ENCODE peak calls at places on chromosomes 3 and 15, in ten cellular contexts. One of them, this sample, is unnamed.

GRCh38 chr3:25945836-25946235 is 155.9 kb downstream of the OXSM start:
- DNase-seq in spleen: no peak
- DNase-seq in upper lobe of left lung: no peak
- DNase-seq in HL-60: no peak
- DNase-seq in H1: no peak
- DNase-seq in endothelial cell of umbilical vein: no peak
- DNase-seq in stomach: no peak
- DNase-seq in sigmoid colon: no peak
- DNase-seq in Panc1: no peak
- DNase-seq in K562: no peak
- DNase-seq in this sample: no peak

GRCh38 chr3:149610351-149611105 is 47.3 kb downstream of the WWTR1 start:
- DNase-seq in spleen: no peak
- DNase-seq in upper lobe of left lung: no peak
- DNase-seq in HL-60: no peak
- DNase-seq in H1: no peak
- DNase-seq in endothelial cell of umbilical vein: peak
- DNase-seq in stomach: no peak
- DNase-seq in sigmoid colon: peak
- DNase-seq in Panc1: no peak
- DNase-seq in K562: no peak
- DNase-seq in this sample: no peak

GRCh38 chr3:27613846-27614500 is 108.2 kb downstream of the EOMES start:
- DNase-seq in spleen: no peak
- DNase-seq in upper lobe of left lung: no peak
- DNase-seq in HL-60: no peak
- DNase-seq in H1: no peak
- DNase-seq in endothelial cell of umbilical vein: no peak
- DNase-seq in stomach: no peak
- DNase-seq in sigmoid colon: no peak
- DNase-seq in Panc1: no peak
- DNase-seq in K562: no peak
- DNase-seq in this sample: no peak

GRCh38 chr15:67501177-67501835 is 19.6 kb upstream of the C15orf61 start:
- DNase-seq in spleen: no peak
- DNase-seq in upper lobe of left lung: no peak
- DNase-seq in HL-60: no peak
- DNase-seq in H1: no peak
- DNase-seq in endothelial cell of umbilical vein: peak
- DNase-seq in stomach: no peak
- DNase-seq in sigmoid colon: no peak
- DNase-seq in Panc1: no peak
- DNase-seq in K562: no peak
- DNase-seq in this sample: no peak

GRCh38 chr3:125340121-125340520 is 35.0 kb downstream of the ZNF148 start:
- DNase-seq in spleen: no peak
- DNase-seq in upper lobe of left lung: no peak
- DNase-seq in HL-60: no peak
- DNase-seq in H1: no peak
- DNase-seq in endothelial cell of umbilical vein: no peak
- DNase-seq in stomach: no peak
- DNase-seq in sigmoid colon: no peak
- DNase-seq in Panc1: no peak
- DNase-seq in K562: no peak
- DNase-seq in this sample: no peak

GRCh38 chr15:99932676-99933402 is 199.6 kb upstream of the LYSMD4 start:
- DNase-seq in spleen: no peak
- DNase-seq in upper lobe of left lung: peak
- DNase-seq in HL-60: no peak
- DNase-seq in H1: no peak
- DNase-seq in endothelial cell of umbilical vein: no peak
- DNase-seq in stomach: no peak
- DNase-seq in sigmoid colon: no peak
- DNase-seq in Panc1: no peak
- DNase-seq in K562: no peak
- DNase-seq in this sample: no peak

GRCh38 chr15:57873564-57874209 is 167.2 kb downstream of the POLR2M start:
- DNase-seq in spleen: no peak
- DNase-seq in upper lobe of left lung: no peak
- DNase-seq in HL-60: no peak
- DNase-seq in H1: no peak
- DNase-seq in endothelial cell of umbilical vein: peak
- DNase-seq in stomach: no peak
- DNase-seq in sigmoid colon: no peak
- DNase-seq in Panc1: no peak
- DNase-seq in K562: no peak
- DNase-seq in this sample: no peak

GRCh38 chr3:180036092-180036677 is 552 bp downstream of the PEX5L start:
- DNase-seq in spleen: no peak
- DNase-seq in upper lobe of left lung: no peak
- DNase-seq in HL-60: peak
- DNase-seq in H1: no peak
- DNase-seq in endothelial cell of umbilical vein: no peak
- DNase-seq in stomach: no peak
- DNase-seq in sigmoid colon: no peak
- DNase-seq in Panc1: no peak
- DNase-seq in K562: no peak
- DNase-seq in this sample: peak

GRCh38 chr15:92421980-92422379 is 28.3 kb downstream of the ST8SIA2 start:
- DNase-seq in spleen: no peak
- DNase-seq in upper lobe of left lung: no peak
- DNase-seq in HL-60: no peak
- DNase-seq in H1: no peak
- DNase-seq in endothelial cell of umbilical vein: peak
- DNase-seq in stomach: no peak
- DNase-seq in sigmoid colon: no peak
- DNase-seq in Panc1: no peak
- DNase-seq in K562: no peak
- DNase-seq in this sample: no peak

GRCh38 chr15:66405007-66405406 is 18.3 kb downstream of the MAP2K1 start:
- DNase-seq in spleen: no peak
- DNase-seq in upper lobe of left lung: no peak
- DNase-seq in HL-60: no peak
- DNase-seq in H1: no peak
- DNase-seq in endothelial cell of umbilical vein: no peak
- DNase-seq in stomach: no peak
- DNase-seq in sigmoid colon: no peak
- DNase-seq in Panc1: no peak
- DNase-seq in K562: no peak
- DNase-seq in this sample: no peak

GRCh38 chr3:152718810-152719209 is 116.1 kb upstream of the P2RY1 start:
- DNase-seq in spleen: no peak
- DNase-seq in upper lobe of left lung: no peak
- DNase-seq in HL-60: no peak
- DNase-seq in H1: no peak
- DNase-seq in endothelial cell of umbilical vein: no peak
- DNase-seq in stomach: no peak
- DNase-seq in sigmoid colon: no peak
- DNase-seq in Panc1: no peak
- DNase-seq in K562: no peak
- DNase-seq in this sample: no peak

GRCh38 chr15:81391657-81392056 is 17.6 kb upstream of the TMC3 start:
- DNase-seq in spleen: no peak
- DNase-seq in upper lobe of left lung: no peak
- DNase-seq in HL-60: no peak
- DNase-seq in H1: no peak
- DNase-seq in endothelial cell of umbilical vein: no peak
- DNase-seq in stomach: no peak
- DNase-seq in sigmoid colon: no peak
- DNase-seq in Panc1: no peak
- DNase-seq in K562: no peak
- DNase-seq in this sample: no peak

GRCh38 chr15:81385110-81386076 is 11.4 kb upstream of the TMC3 start:
- DNase-seq in spleen: no peak
- DNase-seq in upper lobe of left lung: no peak
- DNase-seq in HL-60: no peak
- DNase-seq in H1: no peak
- DNase-seq in endothelial cell of umbilical vein: no peak
- DNase-seq in stomach: peak
- DNase-seq in sigmoid colon: no peak
- DNase-seq in Panc1: no peak
- DNase-seq in K562: no peak
- DNase-seq in this sample: no peak

GRCh38 chr15:81387629-81388430 is 13.8 kb upstream of the TMC3 start:
- DNase-seq in spleen: no peak
- DNase-seq in upper lobe of left lung: no peak
- DNase-seq in HL-60: no peak
- DNase-seq in H1: no peak
- DNase-seq in endothelial cell of umbilical vein: no peak
- DNase-seq in stomach: no peak
- DNase-seq in sigmoid colon: no peak
- DNase-seq in Panc1: no peak
- DNase-seq in K562: no peak
- DNase-seq in this sample: no peak

GRCh38 chr15:81386947-81387346 is 12.9 kb upstream of the TMC3 start:
- DNase-seq in spleen: no peak
- DNase-seq in upper lobe of left lung: no peak
- DNase-seq in HL-60: no peak
- DNase-seq in H1: no peak
- DNase-seq in endothelial cell of umbilical vein: no peak
- DNase-seq in stomach: no peak
- DNase-seq in sigmoid colon: no peak
- DNase-seq in Panc1: no peak
- DNase-seq in K562: no peak
- DNase-seq in this sample: no peak

GRCh38 chr15:81388431-81388760 is 14.4 kb upstream of the TMC3 start:
- DNase-seq in spleen: no peak
- DNase-seq in upper lobe of left lung: no peak
- DNase-seq in HL-60: no peak
- DNase-seq in H1: no peak
- DNase-seq in endothelial cell of umbilical vein: no peak
- DNase-seq in stomach: no peak
- DNase-seq in sigmoid colon: no peak
- DNase-seq in Panc1: no peak
- DNase-seq in K562: no peak
- DNase-seq in this sample: no peak
- TF ChIP-seq POLR2AphosphoS5 in spleen: no peak
- TF ChIP-seq POLR2AphosphoS5 in upper lobe of left lung: no peak
- TF ChIP-seq POLR2AphosphoS5 in HL-60: no peak
- TF ChIP-seq POLR2AphosphoS5 in H1: no peak
- TF ChIP-seq POLR2AphosphoS5 in endothelial cell of umbilical vein: no peak
- TF ChIP-seq POLR2AphosphoS5 in stomach: no peak
- TF ChIP-seq POLR2AphosphoS5 in sigmoid colon: no peak
- TF ChIP-seq POLR2AphosphoS5 in Panc1: no peak
- TF ChIP-seq POLR2AphosphoS5 in K562: no peak
- TF ChIP-seq POLR2AphosphoS5 in this sample: no peak

GRCh38 chr3:161401389-161401788 is 30.1 kb upstream of the SPTSSB start:
- DNase-seq in spleen: no peak
- DNase-seq in upper lobe of left lung: no peak
- DNase-seq in HL-60: no peak
- DNase-seq in H1: no peak
- DNase-seq in endothelial cell of umbilical vein: no peak
- DNase-seq in stomach: no peak
- DNase-seq in sigmoid colon: no peak
- DNase-seq in Panc1: no peak
- DNase-seq in K562: no peak
- DNase-seq in this sample: no peak
- TF ChIP-seq POLR2AphosphoS5 in spleen: no peak
- TF ChIP-seq POLR2AphosphoS5 in upper lobe of left lung: no peak
- TF ChIP-seq POLR2AphosphoS5 in HL-60: no peak
- TF ChIP-seq POLR2AphosphoS5 in H1: no peak
- TF ChIP-seq POLR2AphosphoS5 in endothelial cell of umbilical vein: no peak
- TF ChIP-seq POLR2AphosphoS5 in stomach: no peak
- TF ChIP-seq POLR2AphosphoS5 in sigmoid colon: no peak
- TF ChIP-seq POLR2AphosphoS5 in Panc1: no peak
- TF ChIP-seq POLR2AphosphoS5 in K562: no peak
- TF ChIP-seq POLR2AphosphoS5 in this sample: no peak

DNA sequence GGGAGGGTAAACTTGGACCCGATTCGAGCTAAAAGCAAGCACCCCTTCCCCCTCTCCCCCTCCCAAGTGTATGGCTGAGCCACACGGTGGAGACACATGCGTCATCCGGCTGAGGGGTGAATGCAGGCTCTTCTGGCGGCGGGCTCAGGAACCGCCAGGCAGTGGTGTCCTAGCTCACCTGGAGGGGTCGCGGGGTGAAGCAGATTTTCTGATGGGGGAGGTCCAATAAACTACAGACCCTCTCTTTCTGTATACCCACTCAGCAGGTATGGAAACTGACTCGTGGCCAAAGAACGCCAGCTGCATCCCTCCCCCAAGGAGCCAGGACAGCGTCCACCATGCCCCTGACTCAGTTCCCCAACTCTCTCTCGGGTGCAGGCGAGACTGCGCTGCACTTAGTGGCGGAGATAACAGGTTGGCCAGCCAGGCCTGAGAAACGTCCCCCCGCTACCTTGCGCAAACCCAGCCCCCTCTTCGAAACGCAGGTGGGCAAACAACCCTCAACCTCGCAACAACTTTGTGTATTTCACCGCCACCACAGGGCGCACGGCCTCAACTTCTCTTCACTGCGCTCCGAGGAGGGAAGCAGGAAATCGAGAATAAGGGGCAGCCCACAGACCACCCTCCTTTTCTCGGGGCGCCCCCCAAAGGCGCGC is 1.3 kb downstream of the MAGI1 start:
- DNase-seq in spleen: no peak
- DNase-seq in upper lobe of left lung: peak
- DNase-seq in HL-60: no peak
- DNase-seq in H1: peak
- DNase-seq in endothelial cell of umbilical vein: peak
- DNase-seq in stomach: peak
- DNase-seq in sigmoid colon: peak
- DNase-seq in Panc1: no peak
- DNase-seq in K562: no peak
- DNase-seq in this sample: no peak
- TF ChIP-seq POLR2AphosphoS5 in spleen: peak
- TF ChIP-seq POLR2AphosphoS5 in upper lobe of left lung: no peak
- TF ChIP-seq POLR2AphosphoS5 in HL-60: no peak
- TF ChIP-seq POLR2AphosphoS5 in H1: peak
- TF ChIP-seq POLR2AphosphoS5 in endothelial cell of umbilical vein: no peak
- TF ChIP-seq POLR2AphosphoS5 in stomach: no peak
- TF ChIP-seq POLR2AphosphoS5 in sigmoid colon: no peak
- TF ChIP-seq POLR2AphosphoS5 in Panc1: no peak
- TF ChIP-seq POLR2AphosphoS5 in K562: no peak
- TF ChIP-seq POLR2AphosphoS5 in this sample: no peak

GRCh38 chr15:55695432-55695831 is 47.5 kb downstream of the PRTG start:
- DNase-seq in spleen: no peak
- DNase-seq in upper lobe of left lung: no peak
- DNase-seq in HL-60: no peak
- DNase-seq in H1: no peak
- DNase-seq in endothelial cell of umbilical vein: no peak
- DNase-seq in stomach: no peak
- DNase-seq in sigmoid colon: no peak
- DNase-seq in Panc1: no peak
- DNase-seq in K562: no peak
- DNase-seq in this sample: no peak

GRCh38 chr15:55696221-55696620 is 46.7 kb downstream of the PRTG start:
- DNase-seq in spleen: no peak
- DNase-seq in upper lobe of left lung: no peak
- DNase-seq in HL-60: no peak
- DNase-seq in H1: no peak
- DNase-seq in endothelial cell of umbilical vein: no peak
- DNase-seq in stomach: no peak
- DNase-seq in sigmoid colon: no peak
- DNase-seq in Panc1: no peak
- DNase-seq in K562: no peak
- DNase-seq in this sample: no peak

GRCh38 chr15:55698653-55699052 is 44.3 kb downstream of the PRTG start:
- DNase-seq in spleen: no peak
- DNase-seq in upper lobe of left lung: no peak
- DNase-seq in HL-60: no peak
- DNase-seq in H1: no peak
- DNase-seq in endothelial cell of umbilical vein: no peak
- DNase-seq in stomach: no peak
- DNase-seq in sigmoid colon: no peak
- DNase-seq in Panc1: no peak
- DNase-seq in K562: no peak
- DNase-seq in this sample: no peak

GRCh38 chr15:55694652-55695150 is 48.3 kb downstream of the PRTG start:
- DNase-seq in spleen: no peak
- DNase-seq in upper lobe of left lung: no peak
- DNase-seq in HL-60: no peak
- DNase-seq in H1: no peak
- DNase-seq in endothelial cell of umbilical vein: peak
- DNase-seq in stomach: no peak
- DNase-seq in sigmoid colon: no peak
- DNase-seq in Panc1: no peak
- DNase-seq in K562: no peak
- DNase-seq in this sample: peak
- TF ChIP-seq POLR2AphosphoS5 in spleen: no peak
- TF ChIP-seq POLR2AphosphoS5 in upper lobe of left lung: no peak
- TF ChIP-seq POLR2AphosphoS5 in HL-60: no peak
- TF ChIP-seq POLR2AphosphoS5 in H1: no peak
- TF ChIP-seq POLR2AphosphoS5 in endothelial cell of umbilical vein: no peak
- TF ChIP-seq POLR2AphosphoS5 in stomach: no peak
- TF ChIP-seq POLR2AphosphoS5 in sigmoid colon: no peak
- TF ChIP-seq POLR2AphosphoS5 in Panc1: no peak
- TF ChIP-seq POLR2AphosphoS5 in K562: no peak
- TF ChIP-seq POLR2AphosphoS5 in this sample: no peak